ENCODE peak calls at places on chromosomes 7 and 10, in nine cellular contexts. One of them, this sample, is unnamed.

GRCh38 chr7:92057375-92057774 is 76.9 kb downstream of the CYP51A1 start:
- DNase-seq in Calu3: peak
- DNase-seq in Panc1: no peak
- DNase-seq in HEK293T: no peak
- DNase-seq in activated T-helper 1 cell treated with Interleukin-2 at 50 U/mL for 16 hours: no peak
- DNase-seq in Right ventricle myocardium inferior: no peak
- DNase-seq in G401: peak
- DNase-seq in Peyer's patch: no peak
- DNase-seq in amniotic stem cell: no peak
- DNase-seq in this sample: no peak

GRCh38 chr7:129896568-129897382 is 56.0 kb downstream of the UBE2H start:
- DNase-seq in Calu3: no peak
- DNase-seq in Peyer's patch: no peak
- DNase-seq in HEK293T: no peak
- DNase-seq in G401: no peak
- DNase-seq in Right ventricle myocardium inferior: no peak
- DNase-seq in Panc1: no peak
- DNase-seq in amniotic stem cell: no peak
- DNase-seq in activated T-helper 1 cell treated with Interleukin-2 at 50 U/mL for 16 hours: no peak
- DNase-seq in this sample: no peak

GRCh38 chr7:117008849-117009531 is 55.7 kb downstream of the ST7 start:
- DNase-seq in Calu3: no peak
- DNase-seq in amniotic stem cell: no peak
- DNase-seq in G401: peak
- DNase-seq in activated T-helper 1 cell treated with Interleukin-2 at 50 U/mL for 16 hours: no peak
- DNase-seq in HEK293T: no peak
- DNase-seq in Right ventricle myocardium inferior: no peak
- DNase-seq in Panc1: no peak
- DNase-seq in Peyer's patch: peak
- DNase-seq in this sample: no peak

GRCh38 chr7:157475601-157476000 is 138.8 kb downstream of the DNAJB6 start:
- DNase-seq in HEK293T: no peak
- DNase-seq in Calu3: no peak
- DNase-seq in amniotic stem cell: no peak
- DNase-seq in Panc1: no peak
- DNase-seq in G401: no peak
- DNase-seq in activated T-helper 1 cell treated with Interleukin-2 at 50 U/mL for 16 hours: no peak
- DNase-seq in Right ventricle myocardium inferior: peak
- DNase-seq in Peyer's patch: no peak
- DNase-seq in this sample: no peak

GRCh38 chr10:130554701-130555410 is 418.7 kb downstream of the GLRX3 start:
- DNase-seq in Peyer's patch: no peak
- DNase-seq in amniotic stem cell: no peak
- DNase-seq in Panc1: no peak
- DNase-seq in Right ventricle myocardium inferior: no peak
- DNase-seq in G401: no peak
- DNase-seq in activated T-helper 1 cell treated with Interleukin-2 at 50 U/mL for 16 hours: no peak
- DNase-seq in HEK293T: no peak
- DNase-seq in Calu3: no peak
- DNase-seq in this sample: no peak

GRCh38 chr10:62306663-62307062 is 38.0 kb upstream of the RTKN2 start:
- DNase-seq in HEK293T: no peak
- DNase-seq in activated T-helper 1 cell treated with Interleukin-2 at 50 U/mL for 16 hours: no peak
- DNase-seq in Panc1: no peak
- DNase-seq in Right ventricle myocardium inferior: no peak
- DNase-seq in Peyer's patch: peak
- DNase-seq in G401: no peak
- DNase-seq in Calu3: no peak
- DNase-seq in amniotic stem cell: no peak
- DNase-seq in this sample: no peak

GRCh38 chr10:124200011-124200410 is 106.6 kb upstream of the CHST15 start:
- DNase-seq in Right ventricle myocardium inferior: no peak
- DNase-seq in G401: no peak
- DNase-seq in amniotic stem cell: peak
- DNase-seq in Calu3: no peak
- DNase-seq in activated T-helper 1 cell treated with Interleukin-2 at 50 U/mL for 16 hours: no peak
- DNase-seq in Panc1: no peak
- DNase-seq in Peyer's patch: no peak
- DNase-seq in HEK293T: no peak
- DNase-seq in this sample: no peak

GRCh38 chr7:69276011-69276729 is 322.1 kb upstream of the AUTS2 start:
- DNase-seq in Panc1: no peak
- DNase-seq in G401: no peak
- DNase-seq in Calu3: no peak
- DNase-seq in Right ventricle myocardium inferior: no peak
- DNase-seq in HEK293T: no peak
- DNase-seq in amniotic stem cell: no peak
- DNase-seq in activated T-helper 1 cell treated with Interleukin-2 at 50 U/mL for 16 hours: no peak
- DNase-seq in Peyer's patch: no peak
- DNase-seq in this sample: no peak

GRCh38 chr7:2403718-2404648 is 572 bp downstream of the CHST12 start:
- DNase-seq in G401: peak
- DNase-seq in HEK293T: peak
- DNase-seq in amniotic stem cell: no peak
- DNase-seq in Peyer's patch: peak
- DNase-seq in Panc1: no peak
- DNase-seq in Right ventricle myocardium inferior: peak
- DNase-seq in Calu3: peak
- DNase-seq in activated T-helper 1 cell treated with Interleukin-2 at 50 U/mL for 16 hours: no peak
- DNase-seq in this sample: peak

GRCh38 chr10:91559170-91559569 is 73.7 kb downstream of the PPP1R3C start:
- DNase-seq in HEK293T: no peak
- DNase-seq in G401: no peak
- DNase-seq in activated T-helper 1 cell treated with Interleukin-2 at 50 U/mL for 16 hours: no peak
- DNase-seq in amniotic stem cell: no peak
- DNase-seq in Peyer's patch: no peak
- DNase-seq in Panc1: no peak
- DNase-seq in Calu3: no peak
- DNase-seq in Right ventricle myocardium inferior: no peak
- DNase-seq in this sample: no peak

GRCh38 chr7:960269-960871 is 5.9 kb upstream of the ADAP1 start:
- DNase-seq in amniotic stem cell: no peak
- DNase-seq in Peyer's patch: no peak
- DNase-seq in Right ventricle myocardium inferior: no peak
- DNase-seq in G401: no peak
- DNase-seq in activated T-helper 1 cell treated with Interleukin-2 at 50 U/mL for 16 hours: no peak
- DNase-seq in Panc1: no peak
- DNase-seq in HEK293T: no peak
- DNase-seq in Calu3: no peak
- DNase-seq in this sample: no peak

GRCh38 chr7:100132697-100133137 is 6.0 kb downstream of the MBLAC1 start:
- DNase-seq in G401: peak
- DNase-seq in amniotic stem cell: peak
- DNase-seq in Panc1: peak
- DNase-seq in HEK293T: peak
- DNase-seq in Calu3: peak
- DNase-seq in activated T-helper 1 cell treated with Interleukin-2 at 50 U/mL for 16 hours: peak
- DNase-seq in Right ventricle myocardium inferior: no peak
- DNase-seq in Peyer's patch: peak
- DNase-seq in this sample: peak

GRCh38 chr10:112981553-112981952 is 31.5 kb downstream of the TCF7L2 start:
- DNase-seq in Calu3: no peak
- DNase-seq in HEK293T: no peak
- DNase-seq in activated T-helper 1 cell treated with Interleukin-2 at 50 U/mL for 16 hours: no peak
- DNase-seq in Peyer's patch: no peak
- DNase-seq in G401: no peak
- DNase-seq in Right ventricle myocardium inferior: no peak
- DNase-seq in amniotic stem cell: no peak
- DNase-seq in Panc1: no peak
- DNase-seq in this sample: no peak

This sample was measured in K562.